ENCODE peak calls at places on chromosomes 2 and 18, in four cellular contexts. Z, Y, F and M are unnamed samples. For H3K36me3 and H3K27me3, the result is how much of the 10 kb centered on the place peaks cover.

GRCh38 chr2:205280630-205281225 is 401.6 kb upstream of the NRP2 start:
- DNase-seq in Z (no peak), Y (no peak), F (no peak), M (no peak)

GRCh38 chr2:166234112-166234846 is 106.5 kb upstream of the SCN1A start:
- DNase-seq in Z (no peak), Y (peak), F (no peak), M (peak)

GRCh38 chr2:112690853-112691390 is 29.9 kb upstream of the NT5DC4 start:
- DNase-seq in Z (peak), Y (peak), F (peak), M (no peak)

GRCh38 chr2:105593221-105593967 is 151.3 kb upstream of the NCK2 start:
- DNase-seq in Z (no peak), Y (peak), F (no peak), M (no peak)

GRCh38 chr2:137992039-137992646 is 27.9 kb downstream of the HNMT start:
- DNase-seq in Z (no peak), Y (no peak), F (no peak), M (no peak)

GRCh38 chr2:151729416-151729811 is 4.9 kb downstream of the NEB start:
- DNase-seq in Z (no peak), Y (no peak), F (no peak), M (no peak)

GRCh38 chr2:172564376-172564775 is 8.5 kb downstream of the PDK1 start:
- DNase-seq in Z (no peak), Y (peak), F (no peak), M (no peak)

GRCh38 chr2:212359425-212360067 is 179.1 kb downstream of the ERBB4 start:
- DNase-seq in Z (peak), Y (no peak), F (no peak), M (no peak)

GRCh38 chr2:165913636-165914035 is 39.9 kb downstream of the TTC21B start:
- DNase-seq in Z (no peak), Y (no peak), F (no peak), M (no peak)

GRCh38 chr2:61178603-61179545 is 16.9 kb downstream of the C2orf74 start:
- DNase-seq in Z (peak), Y (peak), F (peak), M (no peak)

GRCh38 chr18:57559311-57559710 is 27.2 kb downstream of the FECH start:
- DNase-seq in Z (no peak), Y (no peak), F (peak), M (no peak)

GRCh38 chr18:79825913-79826312 is 28.2 kb downstream of the KCNG2 start:
- DNase-seq in Z (no peak), Y (no peak), F (no peak), M (no peak)

GRCh38 chr18:63365909-63366269 is 1.1 kb downstream of the KDSR start:
- DNase-seq in Z (no peak), Y (no peak), F (no peak), M (no peak)

GRCh38 chr2:226137201-226137811 is 662.3 kb downstream of the IRS1 start:
- DNase-seq in Z (peak), Y (peak), F (no peak), M (no peak)

GRCh38 chr2:62505649-62506420 is at the start of gene TMEM17:
- DNase-seq in Z (peak), Y (peak), F (peak), M (peak)

GRCh38 chr2:84866121-84866520 is 14.8 kb downstream of the TRABD2A start:
- DNase-seq in Z (no peak), Y (no peak), F (no peak), M (no peak)

GRCh38 chr2:174561283-174562275 is 36.0 kb downstream of the WIPF1 start:
- DNase-seq in Z (peak), Y (no peak), F (peak), M (no peak)

GRCh38 chr2:40130251-40130994 is 321.5 kb downstream of the SLC8A1 start:
- DNase-seq in Z (no peak), Y (no peak), F (peak), M (no peak)

GRCh38 chr2:192159215-192159614 is 35.5 kb downstream of the TMEFF2 start:
- DNase-seq in Z (no peak), Y (peak), F (no peak), M (no peak)

GRCh38 chr2:60707750-60708371 is 48.2 kb upstream of the PAPOLG start:
- DNase-seq in Z (peak), Y (peak), F (no peak), M (no peak)

GRCh38 chr2:163877316-163877715 is 141.5 kb upstream of the FIGN start:
- DNase-seq in Z (no peak), Y (peak), F (no peak), M (peak)

GRCh38 chr2:19667085-19667484 is 234.7 kb downstream of the TTC32 start:
- DNase-seq in Z (peak), Y (peak), F (no peak), M (no peak)

GRCh38 chr18:23133860-23134779 is 1.2 kb upstream of the CABLES1 start:
- DNase-seq in Z (peak), Y (peak), F (no peak), M (no peak)

GRCh38 chr2:234203135-234203984 is 152.9 kb downstream of the SPP2 start:
- DNase-seq in Z (peak), Y (peak), F (no peak), M (peak)

GRCh38 chr2:11573418-11574175 is 39.8 kb downstream of the GREB1 start:
- DNase-seq in Z (no peak), Y (no peak), F (peak), M (no peak)

GRCh38 chr2:8543065-8543411 is 138.8 kb upstream of the ID2 start:
- DNase-seq in Z (no peak), Y (no peak), F (no peak), M (no peak)

GRCh38 chr18:48809365-48809764 is 141.4 kb downstream of the SMAD7 start:
- DNase-seq in Z (no peak), Y (no peak), F (no peak), M (no peak)

GRCh38 chr18:34039194-34039593 is 185.5 kb downstream of the NOL4 start:
- DNase-seq in Z (peak), Y (no peak), F (no peak), M (peak)

GRCh38 chr18:64171576-64171975 is 22.7 kb upstream of the LINC00305 start:
- DNase-seq in Z (no peak), Y (no peak), F (no peak), M (no peak)

GRCh38 chr2:24123212-24124002 is at the start of the genes FAM228B and PFN4:
- DNase-seq in Z (peak), Y (peak), F (peak), M (no peak)

GRCh38 chr2:182456784-182457183 is 29.9 kb upstream of the PDE1A start:
- DNase-seq in Z (no peak), Y (no peak), F (no peak), M (peak)

GRCh38 chr2:212177724-212178123 is 360.9 kb downstream of the ERBB4 start:
- DNase-seq in Z (no peak), Y (peak), F (no peak), M (no peak)

GRCh38 chr2:69235863-69236262 is 151.2 kb downstream of the GFPT1 start:
- DNase-seq in Z (no peak), Y (no peak), F (no peak), M (no peak)

GRCh38 chr2:10919776-10920606 is 8.3 kb downstream of the KCNF1 start:
- DNase-seq in Z (no peak), Y (no peak), F (no peak), M (no peak)

GRCh38 chr2:15782009-15782751 is 158.2 kb upstream of the MYCN start:
- DNase-seq in Z (peak), Y (peak), F (no peak), M (peak)
- H3K4me3 ChIP-seq in Z (no peak), Y (no peak), F (no peak), M (no peak)

GRCh38 chr2:73436019-73436418 is 50.4 kb downstream of the ALMS1 start:
- DNase-seq in Z (no peak), Y (no peak), F (no peak), M (no peak)
- H3K36me3 ChIP-seq in Z (under half), Y (under half), F (under half), M (under half)

DNA sequence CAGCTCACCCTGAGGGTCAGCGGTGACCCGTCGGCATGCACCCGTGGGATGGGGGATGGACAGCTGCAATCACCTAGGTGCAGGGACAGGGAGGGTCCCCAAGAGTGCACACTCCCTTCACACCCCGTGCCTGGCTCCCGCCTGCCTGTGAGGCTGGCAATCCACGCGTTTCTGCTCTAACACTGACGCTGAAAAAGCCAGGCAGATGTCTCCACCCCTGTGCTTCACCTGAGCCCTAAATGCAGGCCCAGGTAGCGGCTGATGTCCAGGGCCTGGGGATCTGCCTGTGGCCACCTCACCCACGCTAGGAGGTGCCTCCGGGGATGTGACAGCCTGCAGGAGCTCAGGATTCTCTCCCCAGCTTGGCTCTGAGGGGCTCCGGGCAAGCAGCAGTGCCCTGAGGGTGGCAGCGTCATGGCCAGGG is 212.0 kb upstream of the SALL3 start:
- DNase-seq in Z (no peak), Y (no peak), F (no peak), M (no peak)
- H3K27me3 ChIP-seq in Z (under half), Y (under half), F (under half), M (under half)

DNA sequence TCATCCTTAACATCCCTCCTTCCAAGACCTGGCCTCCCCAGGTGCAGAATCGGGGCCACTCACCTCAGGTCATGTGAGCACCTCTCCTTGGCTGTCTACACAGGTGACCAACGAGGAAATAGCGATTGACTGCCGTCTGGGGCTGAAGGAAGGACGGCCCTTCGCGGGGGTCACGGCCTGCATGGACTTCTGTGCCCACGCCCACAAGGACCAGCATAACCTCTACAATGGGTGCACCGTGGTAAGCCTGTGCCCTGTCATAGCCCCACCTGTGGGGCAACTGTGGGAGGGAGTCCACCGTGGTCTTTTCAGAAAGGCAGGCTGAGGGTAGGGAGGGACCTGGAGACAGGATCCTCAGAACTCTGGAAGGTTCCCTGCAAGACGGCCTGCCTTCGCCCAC is 54.3 kb downstream of the BOLA3 start:
- DNase-seq in Z (no peak), Y (no peak), F (no peak), M (no peak)
- H3K4me3 ChIP-seq in Z (no peak), Y (no peak), F (no peak), M (no peak)

GRCh38 chr2:218221015-218221414 is 4.0 kb downstream of the ARPC2 start:
- DNase-seq in Z (no peak), Y (no peak), F (no peak), M (no peak)

GRCh38 chr2:218226903-218227302 is 9.9 kb downstream of the ARPC2 start:
- DNase-seq in Z (no peak), Y (no peak), F (no peak), M (no peak)

GRCh38 chr2:218224206-218224605 is 7.2 kb downstream of the ARPC2 start:
- DNase-seq in Z (no peak), Y (no peak), F (no peak), M (no peak)

GRCh38 chr2:218219934-218220333 is 2.9 kb downstream of the ARPC2 start:
- DNase-seq in Z (no peak), Y (no peak), F (no peak), M (no peak)

DNA sequence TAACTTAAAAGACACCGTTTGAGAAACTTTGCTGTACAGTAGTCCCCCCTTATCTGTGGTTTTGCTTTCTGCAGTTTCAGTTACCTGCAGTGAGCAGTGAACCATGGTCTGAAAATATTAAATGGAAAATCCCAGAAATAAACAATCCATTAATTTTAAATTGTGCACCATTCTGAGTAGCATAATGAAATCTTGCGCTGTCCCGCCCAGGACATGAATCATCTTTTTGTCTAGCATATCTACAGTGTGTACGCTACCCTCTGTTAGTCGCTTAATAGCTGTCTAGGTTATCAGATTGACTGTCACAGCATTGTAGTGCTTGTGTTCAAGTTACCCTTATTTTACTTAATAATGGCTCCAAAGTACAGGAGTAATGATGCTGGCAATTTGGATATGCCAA is 6.1 kb downstream of the ARPC2 start:
- DNase-seq in Z (no peak), Y (peak), F (no peak), M (no peak)
- H3K36me3 ChIP-seq in Z (under half), Y (under half), F (under half), M (under half)

GRCh38 chr2:177727577-177728351 is 335.2 kb downstream of the AGPS start:
- DNase-seq in Z (no peak), Y (no peak), F (no peak), M (no peak)
- H3K27me3 ChIP-seq in Z (under half), Y (under half), F (under half), M (under half)

GRCh38 chr2:46125798-46126197 is 171.4 kb upstream of the EPAS1 start:
- DNase-seq in Z (no peak), Y (peak), F (no peak), M (no peak)

GRCh38 chr2:46122971-46123365 is 174.2 kb upstream of the EPAS1 start:
- DNase-seq in Z (no peak), Y (no peak), F (no peak), M (no peak)

GRCh38 chr2:46126571-46126970 is 170.6 kb upstream of the EPAS1 start:
- DNase-seq in Z (no peak), Y (no peak), F (no peak), M (no peak)

GRCh38 chr2:46130511-46130910 is 166.7 kb upstream of the EPAS1 start:
- DNase-seq in Z (no peak), Y (no peak), F (no peak), M (no peak)

DNA sequence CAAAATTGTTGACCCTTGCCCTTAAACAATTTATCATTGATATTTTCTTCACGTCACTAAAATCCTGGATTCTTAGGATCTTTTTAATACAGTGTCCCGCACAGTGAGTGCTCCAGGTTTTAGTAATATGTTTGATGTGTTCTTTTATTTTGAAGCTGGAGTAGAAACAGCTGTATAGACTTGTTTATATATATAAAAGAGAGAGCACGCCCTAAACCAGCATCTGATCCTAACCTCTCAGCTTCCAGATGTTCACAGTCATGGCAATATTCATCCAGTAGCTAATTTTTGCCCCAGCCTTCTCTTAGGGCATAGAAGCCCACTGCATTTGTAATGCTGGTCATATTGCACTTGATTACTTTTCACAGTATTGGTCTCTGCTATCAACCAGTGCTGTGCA is 170.0 kb upstream of the EPAS1 start:
- DNase-seq in Z (no peak), Y (no peak), F (no peak), M (no peak)
- H3K4me3 ChIP-seq in Z (no peak), Y (no peak), F (no peak), M (no peak)

GRCh38 chr2:55636831-55637230 is 19.4 kb upstream of the PPP4R3B start:
- DNase-seq in Z (no peak), Y (no peak), F (no peak), M (no peak)
- H3K36me3 ChIP-seq in Z (under half), Y (under half), F (under half), M (under half)